ENCODE peak calls at places on chromosomes 7 and 10, in four cellular contexts. One of them, this sample, is unnamed.

GRCh38 chr10:47438857-47439474 is 44.9 kb downstream of the ANXA8 start:
- DNase-seq in progenitor cell of endocrine pancreas: no peak
- DNase-seq in IMR-90: peak
- DNase-seq in AG10803: peak
- DNase-seq in this sample: no peak

GRCh38 chr10:131144711-131145375 is 166.7 kb downstream of the TCERG1L start:
- DNase-seq in AG10803: no peak
- DNase-seq in IMR-90: no peak
- DNase-seq in progenitor cell of endocrine pancreas: no peak
- DNase-seq in this sample: no peak

GRCh38 chr10:77165445-77166316 is 471.9 kb downstream of the KCNMA1 start:
- DNase-seq in progenitor cell of endocrine pancreas: peak
- DNase-seq in IMR-90: peak
- DNase-seq in AG10803: peak
- DNase-seq in this sample: no peak

GRCh38 chr10:22071332-22071731 is 67.8 kb upstream of the DNAJC1 start:
- DNase-seq in IMR-90: no peak
- DNase-seq in progenitor cell of endocrine pancreas: no peak
- DNase-seq in AG10803: no peak
- DNase-seq in this sample: no peak

GRCh38 chr10:16809074-16809718 is 8.0 kb downstream of the RSU1 start:
- DNase-seq in IMR-90: peak
- DNase-seq in AG10803: peak
- DNase-seq in progenitor cell of endocrine pancreas: peak
- DNase-seq in this sample: no peak

GRCh38 chr10:36007369-36007768 is 365.3 kb upstream of the FZD8 start:
- DNase-seq in progenitor cell of endocrine pancreas: no peak
- DNase-seq in IMR-90: no peak
- DNase-seq in AG10803: no peak
- DNase-seq in this sample: no peak

GRCh38 chr10:17273403-17273802 is 45.4 kb downstream of the VIM start:
- DNase-seq in progenitor cell of endocrine pancreas: no peak
- DNase-seq in AG10803: peak
- DNase-seq in IMR-90: peak
- DNase-seq in this sample: no peak

GRCh38 chr7:100604078-100604975 is 2.2 kb downstream of the PCOLCE start:
- DNase-seq in IMR-90: peak
- DNase-seq in AG10803: peak
- DNase-seq in progenitor cell of endocrine pancreas: peak
- DNase-seq in this sample: peak

GRCh38 chr7:130734525-130735272 is 692 bp upstream of the KLF14 start:
- DNase-seq in IMR-90: peak
- DNase-seq in AG10803: no peak
- DNase-seq in progenitor cell of endocrine pancreas: no peak
- DNase-seq in this sample: no peak

DNA sequence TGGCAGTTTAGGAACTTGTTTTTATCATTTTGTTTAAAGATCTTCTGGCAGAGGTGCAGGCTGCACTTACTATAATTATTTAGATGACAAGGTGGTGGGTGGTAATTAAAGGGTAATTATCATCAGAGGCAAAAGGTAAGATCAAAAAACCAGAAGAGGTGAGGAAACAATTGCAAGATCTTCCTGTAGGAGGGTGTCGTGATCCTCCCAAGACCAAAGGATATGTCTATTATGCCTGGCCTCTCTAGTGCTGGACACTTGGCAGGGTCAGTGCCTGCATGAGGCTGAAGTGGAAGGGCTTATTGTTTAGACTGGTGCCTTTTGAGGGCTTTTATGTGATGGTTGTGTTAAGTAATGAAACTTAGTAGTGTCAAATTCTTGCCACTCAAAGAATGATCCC is 1.8 kb upstream of the WAPL start:
- DNase-seq in AG10803: peak
- DNase-seq in IMR-90: peak
- DNase-seq in progenitor cell of endocrine pancreas: no peak
- DNase-seq in this sample: no peak
- TF ChIP-seq CTCF in AG10803: peak
- TF ChIP-seq CTCF in IMR-90: peak
- TF ChIP-seq CTCF in progenitor cell of endocrine pancreas: peak
- TF ChIP-seq CTCF in this sample: no peak

GRCh38 chr7:141737118-141737835 is 881 bp upstream of the SSBP1 start:
- DNase-seq in progenitor cell of endocrine pancreas: no peak
- DNase-seq in AG10803: peak
- DNase-seq in IMR-90: no peak
- DNase-seq in this sample: no peak

GRCh38 chr7:141729020-141729419 is 9.1 kb upstream of the SSBP1 start:
- DNase-seq in IMR-90: no peak
- DNase-seq in progenitor cell of endocrine pancreas: no peak
- DNase-seq in AG10803: no peak
- DNase-seq in this sample: no peak

DNA sequence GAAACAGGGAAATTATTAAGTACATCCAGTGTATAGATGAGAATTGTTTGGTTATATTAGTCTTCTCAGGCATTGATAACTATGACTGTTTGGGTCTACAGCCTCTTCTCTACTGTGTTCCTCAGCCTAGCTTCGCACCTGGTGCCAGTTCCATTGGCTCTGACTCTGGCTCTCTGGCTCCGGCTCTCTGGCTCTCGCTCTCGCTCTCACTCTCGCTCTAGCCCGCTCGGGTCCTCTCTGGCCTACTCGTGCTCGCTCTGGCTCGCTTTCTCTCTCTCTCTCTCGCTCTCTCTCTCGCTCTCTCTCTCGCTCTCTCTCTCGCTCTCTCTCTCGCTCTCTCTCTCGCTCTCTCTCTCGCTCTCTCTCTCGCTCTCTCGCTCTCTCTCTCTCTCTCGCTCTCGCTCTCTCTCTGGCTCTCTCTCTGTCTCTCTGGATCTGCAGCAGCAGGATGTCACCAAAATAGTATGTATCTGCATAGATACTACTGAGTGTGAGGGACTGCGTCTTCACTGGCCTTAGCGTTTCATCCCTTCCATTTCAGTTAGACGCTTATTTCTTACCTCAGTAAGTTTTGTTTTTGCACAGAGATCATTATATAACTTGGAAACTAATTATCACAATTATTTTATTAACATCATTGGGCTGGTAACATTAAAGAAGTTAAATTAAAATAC is 6.5 kb upstream of the SSBP1 start:
- DNase-seq in IMR-90: no peak
- DNase-seq in progenitor cell of endocrine pancreas: no peak
- DNase-seq in AG10803: no peak
- DNase-seq in this sample: no peak
- TF ChIP-seq CTCF in IMR-90: no peak
- TF ChIP-seq CTCF in progenitor cell of endocrine pancreas: no peak
- TF ChIP-seq CTCF in AG10803: no peak
- TF ChIP-seq CTCF in this sample: no peak

DNA sequence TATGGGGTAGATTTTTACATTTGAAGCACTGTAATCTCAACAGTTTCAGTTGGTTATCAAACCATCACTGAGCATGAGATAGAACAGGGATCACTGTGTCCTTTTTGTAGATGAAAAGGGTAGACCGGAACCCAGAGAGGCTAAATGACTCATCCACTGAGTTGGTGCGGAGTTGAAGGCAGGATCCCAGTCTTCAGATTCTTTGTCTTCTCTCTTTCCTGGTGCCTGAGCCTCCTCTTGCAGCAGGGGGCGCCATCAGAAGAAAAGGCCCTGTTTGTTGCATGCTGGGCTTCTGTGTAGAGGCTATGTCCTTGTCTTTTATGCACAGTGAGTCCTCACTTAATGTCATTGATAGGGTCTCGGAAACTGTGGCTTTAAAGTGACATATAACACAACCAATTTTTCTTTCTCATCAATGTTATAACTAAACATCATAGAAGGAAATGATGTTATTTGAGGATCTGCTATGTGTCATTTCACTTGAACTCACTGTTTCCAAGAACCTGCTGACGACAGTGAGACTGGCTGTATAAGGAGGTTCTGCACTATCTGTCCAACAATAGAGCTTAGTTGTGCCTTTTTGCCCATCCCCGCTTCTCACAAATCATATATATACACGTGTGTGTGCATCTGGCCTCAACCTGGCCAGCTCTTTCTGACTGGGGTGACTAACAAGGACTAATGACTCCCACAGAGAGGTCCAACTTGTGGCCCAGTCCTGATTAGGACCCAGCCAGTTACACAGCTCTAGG is 14.3 kb downstream of the ZNF282 start:
- DNase-seq in progenitor cell of endocrine pancreas: no peak
- DNase-seq in AG10803: peak
- DNase-seq in IMR-90: peak
- DNase-seq in this sample: no peak
- TF ChIP-seq CTCF in progenitor cell of endocrine pancreas: peak
- TF ChIP-seq CTCF in AG10803: peak
- TF ChIP-seq CTCF in IMR-90: peak
- TF ChIP-seq CTCF in this sample: peak

GRCh38 chr7:116584721-116585120 is 59.9 kb downstream of the CAV1 start:
- DNase-seq in IMR-90: no peak
- DNase-seq in AG10803: no peak
- DNase-seq in progenitor cell of endocrine pancreas: no peak
- DNase-seq in this sample: no peak

GRCh38 chr7:116579835-116580234 is 55.0 kb downstream of the CAV1 start:
- DNase-seq in AG10803: no peak
- DNase-seq in IMR-90: no peak
- DNase-seq in progenitor cell of endocrine pancreas: no peak
- DNase-seq in this sample: no peak

GRCh38 chr7:116583653-116584052 is 58.8 kb downstream of the CAV1 start:
- DNase-seq in AG10803: no peak
- DNase-seq in IMR-90: no peak
- DNase-seq in progenitor cell of endocrine pancreas: no peak
- DNase-seq in this sample: no peak

GRCh38 chr7:116582806-116583444 is 58.1 kb downstream of the CAV1 start:
- DNase-seq in progenitor cell of endocrine pancreas: no peak
- DNase-seq in IMR-90: peak
- DNase-seq in AG10803: peak
- DNase-seq in this sample: no peak

GRCh38 chr7:116582164-116582732 is 57.4 kb downstream of the CAV1 start:
- DNase-seq in AG10803: peak
- DNase-seq in progenitor cell of endocrine pancreas: no peak
- DNase-seq in IMR-90: peak
- DNase-seq in this sample: no peak
- TF ChIP-seq CTCF in AG10803: peak
- TF ChIP-seq CTCF in progenitor cell of endocrine pancreas: no peak
- TF ChIP-seq CTCF in IMR-90: peak
- TF ChIP-seq CTCF in this sample: no peak

DNA sequence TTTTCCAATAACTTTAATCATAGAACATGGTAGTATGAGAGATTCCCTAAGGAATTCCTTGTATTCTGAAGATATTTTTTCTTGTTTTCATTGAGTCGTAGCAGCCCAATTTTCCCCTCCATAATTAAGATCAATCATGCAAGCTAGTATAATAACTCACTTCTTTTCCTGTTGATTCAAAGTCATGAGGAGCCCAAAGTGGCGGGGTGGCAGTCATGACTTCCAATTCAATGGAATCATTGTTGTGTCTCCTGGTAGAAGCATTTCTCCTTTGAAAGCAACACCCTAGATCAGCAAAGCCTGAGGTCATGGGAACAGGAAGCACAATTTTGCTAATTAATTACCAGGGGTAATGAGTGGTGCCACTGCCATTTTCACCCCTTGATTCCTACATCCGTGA is 77.6 kb upstream of the MAGI2 start:
- DNase-seq in progenitor cell of endocrine pancreas: no peak
- DNase-seq in IMR-90: no peak
- DNase-seq in AG10803: no peak
- DNase-seq in this sample: no peak
- TF ChIP-seq CTCF in progenitor cell of endocrine pancreas: no peak
- TF ChIP-seq CTCF in IMR-90: no peak
- TF ChIP-seq CTCF in AG10803: no peak
- TF ChIP-seq CTCF in this sample: no peak